ENCODE peak calls at places on chromosomes 4 and X, in eight cellular contexts. One of them, this sample, is unnamed.

GRCh38 chrX:10507181-10507580 is 113.2 kb downstream of the MID1 start:
- DNase-seq in astrocyte of the spinal cord: peak
- DNase-seq in A549: no peak
- DNase-seq in cardiac muscle cell: no peak
- DNase-seq in GM23338: no peak
- DNase-seq in endothelial cell: no peak
- DNase-seq in HFFc6: no peak
- DNase-seq in cardiac fibroblast: peak
- DNase-seq in this sample: no peak

GRCh38 chrX:43002526-43003203 is 224.7 kb upstream of the PPP1R2C start:
- DNase-seq in A549: no peak
- DNase-seq in GM23338: no peak
- DNase-seq in cardiac muscle cell: no peak
- DNase-seq in HFFc6: no peak
- DNase-seq in astrocyte of the spinal cord: no peak
- DNase-seq in endothelial cell: no peak
- DNase-seq in cardiac fibroblast: no peak
- DNase-seq in this sample: no peak

GRCh38 chr4:99395595-99396364 is 39.4 kb downstream of the ADH7 start:
- DNase-seq in HFFc6: peak
- DNase-seq in cardiac fibroblast: no peak
- DNase-seq in endothelial cell: no peak
- DNase-seq in GM23338: no peak
- DNase-seq in cardiac muscle cell: no peak
- DNase-seq in astrocyte of the spinal cord: peak
- DNase-seq in A549: no peak
- DNase-seq in this sample: no peak

GRCh38 chr4:89305712-89306437 is 1.7 kb downstream of the GPRIN3 start:
- DNase-seq in cardiac fibroblast: peak
- DNase-seq in GM23338: no peak
- DNase-seq in endothelial cell: no peak
- DNase-seq in A549: no peak
- DNase-seq in cardiac muscle cell: no peak
- DNase-seq in astrocyte of the spinal cord: peak
- DNase-seq in HFFc6: no peak
- DNase-seq in this sample: no peak

GRCh38 chr4:101944649-101945048 is 154.1 kb downstream of the BANK1 start:
- DNase-seq in endothelial cell: no peak
- DNase-seq in cardiac fibroblast: no peak
- DNase-seq in GM23338: peak
- DNase-seq in HFFc6: no peak
- DNase-seq in A549: no peak
- DNase-seq in cardiac muscle cell: no peak
- DNase-seq in astrocyte of the spinal cord: peak
- DNase-seq in this sample: no peak

GRCh38 chrX:39470588-39471155 is 627.1 kb downstream of the BCOR start:
- DNase-seq in HFFc6: no peak
- DNase-seq in GM23338: no peak
- DNase-seq in endothelial cell: no peak
- DNase-seq in cardiac fibroblast: peak
- DNase-seq in A549: no peak
- DNase-seq in cardiac muscle cell: no peak
- DNase-seq in astrocyte of the spinal cord: peak
- DNase-seq in this sample: no peak

GRCh38 chr4:785332-786073 is 40.4 kb downstream of the CPLX1 start:
- DNase-seq in endothelial cell: no peak
- DNase-seq in A549: no peak
- DNase-seq in astrocyte of the spinal cord: no peak
- DNase-seq in cardiac muscle cell: no peak
- DNase-seq in HFFc6: no peak
- DNase-seq in cardiac fibroblast: no peak
- DNase-seq in GM23338: peak
- DNase-seq in this sample: no peak

GRCh38 chr4:40594261-40595178 is 35.1 kb downstream of the RBM47 start:
- DNase-seq in cardiac fibroblast: peak
- DNase-seq in cardiac muscle cell: no peak
- DNase-seq in astrocyte of the spinal cord: peak
- DNase-seq in HFFc6: peak
- DNase-seq in GM23338: no peak
- DNase-seq in A549: no peak
- DNase-seq in endothelial cell: no peak
- DNase-seq in this sample: no peak

GRCh38 chr4:74258949-74259348 is 49.3 kb upstream of the EPGN start:
- DNase-seq in cardiac muscle cell: no peak
- DNase-seq in HFFc6: no peak
- DNase-seq in A549: no peak
- DNase-seq in endothelial cell: no peak
- DNase-seq in cardiac fibroblast: peak
- DNase-seq in GM23338: no peak
- DNase-seq in astrocyte of the spinal cord: peak
- DNase-seq in this sample: no peak

GRCh38 chr4:101724093-101724492 is 66.4 kb upstream of the BANK1 start:
- DNase-seq in cardiac muscle cell: no peak
- DNase-seq in A549: no peak
- DNase-seq in GM23338: no peak
- DNase-seq in HFFc6: no peak
- DNase-seq in cardiac fibroblast: no peak
- DNase-seq in astrocyte of the spinal cord: no peak
- DNase-seq in endothelial cell: no peak
- DNase-seq in this sample: no peak

GRCh38 chr4:76830612-76831474 is 67.1 kb downstream of the SOWAHB start:
- DNase-seq in HFFc6: peak
- DNase-seq in cardiac muscle cell: peak
- DNase-seq in cardiac fibroblast: peak
- DNase-seq in endothelial cell: peak
- DNase-seq in astrocyte of the spinal cord: peak
- DNase-seq in A549: peak
- DNase-seq in GM23338: peak
- DNase-seq in this sample: no peak

GRCh38 chrX:119624417-119624816 is 18.2 kb upstream of the NKRF start:
- DNase-seq in astrocyte of the spinal cord: no peak
- DNase-seq in endothelial cell: no peak
- DNase-seq in cardiac muscle cell: no peak
- DNase-seq in A549: no peak
- DNase-seq in GM23338: no peak
- DNase-seq in HFFc6: no peak
- DNase-seq in cardiac fibroblast: no peak
- DNase-seq in this sample: no peak

GRCh38 chr4:176383273-176384077 is 63.7 kb downstream of the SPCS3 start:
- DNase-seq in A549: no peak
- DNase-seq in HFFc6: peak
- DNase-seq in GM23338: no peak
- DNase-seq in cardiac muscle cell: no peak
- DNase-seq in cardiac fibroblast: peak
- DNase-seq in endothelial cell: no peak
- DNase-seq in astrocyte of the spinal cord: peak
- DNase-seq in this sample: no peak

GRCh38 chr4:68361146-68361589 is 11.3 kb upstream of the YTHDC1 start:
- DNase-seq in GM23338: no peak
- DNase-seq in HFFc6: peak
- DNase-seq in cardiac muscle cell: no peak
- DNase-seq in A549: no peak
- DNase-seq in endothelial cell: no peak
- DNase-seq in cardiac fibroblast: peak
- DNase-seq in astrocyte of the spinal cord: no peak
- DNase-seq in this sample: no peak

GRCh38 chrX:40685352-40685918 is 38.1 kb upstream of the CXorf38 start:
- DNase-seq in cardiac fibroblast: no peak
- DNase-seq in cardiac muscle cell: no peak
- DNase-seq in GM23338: no peak
- DNase-seq in endothelial cell: no peak
- DNase-seq in HFFc6: no peak
- DNase-seq in astrocyte of the spinal cord: no peak
- DNase-seq in A549: no peak
- DNase-seq in this sample: no peak

GRCh38 chr4:15668566-15669435 is 12.8 kb upstream of the FAM200B start:
- DNase-seq in endothelial cell: no peak
- DNase-seq in HFFc6: no peak
- DNase-seq in cardiac fibroblast: no peak
- DNase-seq in cardiac muscle cell: no peak
- DNase-seq in astrocyte of the spinal cord: no peak
- DNase-seq in GM23338: no peak
- DNase-seq in A549: no peak
- DNase-seq in this sample: no peak

GRCh38 chr4:67871867-67872266 is 11.9 kb downstream of the TMPRSS11D start:
- DNase-seq in A549: peak
- DNase-seq in cardiac muscle cell: peak
- DNase-seq in cardiac fibroblast: peak
- DNase-seq in astrocyte of the spinal cord: peak
- DNase-seq in GM23338: peak
- DNase-seq in HFFc6: peak
- DNase-seq in endothelial cell: no peak
- DNase-seq in this sample: no peak

GRCh38 chr4:69831646-69832325 is 28.2 kb downstream of the SULT1E1 start:
- DNase-seq in HFFc6: no peak
- DNase-seq in GM23338: no peak
- DNase-seq in A549: no peak
- DNase-seq in endothelial cell: no peak
- DNase-seq in astrocyte of the spinal cord: no peak
- DNase-seq in cardiac muscle cell: no peak
- DNase-seq in cardiac fibroblast: no peak
- DNase-seq in this sample: no peak

DNA sequence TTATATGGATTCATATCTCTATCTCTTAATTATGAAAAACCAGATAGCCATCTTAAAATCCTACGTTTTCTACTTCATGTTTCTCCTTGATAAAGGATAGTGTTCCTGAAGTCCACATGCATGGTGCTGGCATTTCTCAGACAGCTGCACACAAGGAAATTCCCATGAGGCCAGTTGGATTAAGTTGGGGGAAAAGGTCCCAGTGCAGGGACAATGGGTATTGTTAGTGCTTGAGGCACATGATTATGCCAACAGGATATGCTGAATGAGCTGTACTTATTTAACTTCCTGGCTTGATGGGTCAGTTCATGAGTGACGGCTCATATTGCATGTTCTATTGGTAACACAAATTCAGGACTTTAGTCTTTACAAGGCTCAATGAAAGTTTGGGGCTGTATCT is 913.9 kb upstream of the NDST4 start:
- DNase-seq in cardiac muscle cell: no peak
- DNase-seq in A549: no peak
- DNase-seq in GM23338: no peak
- DNase-seq in cardiac fibroblast: no peak
- DNase-seq in astrocyte of the spinal cord: no peak
- DNase-seq in HFFc6: no peak
- DNase-seq in endothelial cell: peak
- DNase-seq in this sample: no peak
- TF ChIP-seq CTCF in cardiac muscle cell: no peak
- TF ChIP-seq CTCF in A549: no peak
- TF ChIP-seq CTCF in GM23338: no peak
- TF ChIP-seq CTCF in cardiac fibroblast: no peak
- TF ChIP-seq CTCF in astrocyte of the spinal cord: no peak
- TF ChIP-seq CTCF in HFFc6: no peak
- TF ChIP-seq CTCF in endothelial cell: no peak
- TF ChIP-seq CTCF in this sample: no peak

DNA sequence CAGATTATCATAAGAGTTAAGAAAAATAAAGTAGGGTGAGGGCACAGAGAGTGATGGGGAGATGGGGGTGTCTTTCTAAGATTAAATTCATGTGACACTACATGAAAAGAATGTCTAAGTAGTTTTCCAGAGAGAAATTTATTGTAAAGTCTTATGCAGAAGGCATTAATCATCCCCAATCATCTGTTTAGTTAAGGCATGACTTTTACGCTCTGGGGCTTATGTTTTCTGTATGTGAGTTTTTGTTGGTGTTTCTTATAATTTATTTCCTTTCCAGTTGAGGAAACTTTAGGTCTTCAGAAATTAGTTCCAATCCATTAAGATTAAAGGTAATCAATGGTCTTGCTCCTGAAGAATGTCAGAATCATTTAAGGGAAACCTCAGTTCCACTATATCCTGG is 383.0 kb upstream of the GALNT7 start:
- DNase-seq in cardiac fibroblast: no peak
- DNase-seq in cardiac muscle cell: no peak
- DNase-seq in HFFc6: no peak
- DNase-seq in endothelial cell: no peak
- DNase-seq in astrocyte of the spinal cord: no peak
- DNase-seq in GM23338: no peak
- DNase-seq in A549: no peak
- DNase-seq in this sample: no peak
- TF ChIP-seq CTCF in cardiac fibroblast: no peak
- TF ChIP-seq CTCF in cardiac muscle cell: no peak
- TF ChIP-seq CTCF in HFFc6: no peak
- TF ChIP-seq CTCF in endothelial cell: no peak
- TF ChIP-seq CTCF in astrocyte of the spinal cord: no peak
- TF ChIP-seq CTCF in GM23338: no peak
- TF ChIP-seq CTCF in A549: no peak
- TF ChIP-seq CTCF in this sample: no peak

GRCh38 chrX:51802917-51803688 is 59.9 kb downstream of the GSPT2 start:
- DNase-seq in GM23338: peak
- DNase-seq in HFFc6: peak
- DNase-seq in A549: peak
- DNase-seq in cardiac fibroblast: peak
- DNase-seq in astrocyte of the spinal cord: peak
- DNase-seq in endothelial cell: peak
- DNase-seq in cardiac muscle cell: peak
- DNase-seq in this sample: peak

GRCh38 chrX:51803833-51804232 is 60.6 kb downstream of the GSPT2 start:
- DNase-seq in GM23338: no peak
- DNase-seq in A549: no peak
- DNase-seq in cardiac muscle cell: no peak
- DNase-seq in HFFc6: no peak
- DNase-seq in astrocyte of the spinal cord: no peak
- DNase-seq in endothelial cell: no peak
- DNase-seq in cardiac fibroblast: peak
- DNase-seq in this sample: no peak

GRCh38 chrX:51804741-51805140 is 61.5 kb downstream of the GSPT2 start:
- DNase-seq in cardiac muscle cell: no peak
- DNase-seq in A549: no peak
- DNase-seq in cardiac fibroblast: no peak
- DNase-seq in astrocyte of the spinal cord: no peak
- DNase-seq in GM23338: peak
- DNase-seq in endothelial cell: no peak
- DNase-seq in HFFc6: no peak
- DNase-seq in this sample: no peak
- TF ChIP-seq CTCF in cardiac muscle cell: no peak
- TF ChIP-seq CTCF in A549: no peak
- TF ChIP-seq CTCF in cardiac fibroblast: peak
- TF ChIP-seq CTCF in astrocyte of the spinal cord: no peak
- TF ChIP-seq CTCF in GM23338: peak
- TF ChIP-seq CTCF in endothelial cell: peak
- TF ChIP-seq CTCF in HFFc6: peak
- TF ChIP-seq CTCF in this sample: no peak

DNA sequence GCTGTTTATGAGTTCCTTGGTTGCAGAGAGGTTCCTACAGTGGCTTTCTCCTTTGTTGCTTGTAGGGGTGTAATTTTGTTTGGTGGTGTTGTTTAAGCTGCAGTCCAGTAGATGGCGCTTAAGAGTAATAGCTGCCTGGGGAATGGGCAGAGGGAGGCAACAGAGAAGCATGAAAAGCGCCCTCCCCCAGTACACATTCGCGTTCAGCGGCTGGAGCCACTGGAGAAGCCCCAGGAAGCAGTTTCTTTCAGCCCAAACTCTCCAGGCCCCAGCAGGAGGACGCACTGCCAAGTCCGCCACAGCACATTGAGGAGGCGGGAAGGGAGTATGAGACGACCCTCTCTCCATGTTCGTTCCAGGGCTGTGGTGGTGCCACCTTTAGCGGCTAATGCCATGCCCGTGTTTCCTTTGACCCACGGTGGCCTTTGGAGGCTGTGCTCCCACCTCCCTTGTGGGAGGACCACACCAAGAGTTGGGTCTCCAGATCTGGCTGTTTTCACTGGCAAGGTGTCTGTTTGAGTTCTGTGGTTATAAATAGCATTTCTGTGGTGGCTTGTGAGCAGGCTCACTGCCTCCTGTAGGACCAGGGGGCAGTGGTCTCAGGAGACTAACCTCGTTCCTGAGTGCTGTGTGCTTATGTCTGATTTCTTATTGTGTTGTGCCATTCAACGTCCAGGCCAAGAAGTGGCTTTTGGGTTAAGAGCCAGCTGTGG is 252.3 kb downstream of the ARHGAP10 start:
- DNase-seq in HFFc6: peak
- DNase-seq in GM23338: peak
- DNase-seq in astrocyte of the spinal cord: peak
- DNase-seq in cardiac fibroblast: peak
- DNase-seq in endothelial cell: peak
- DNase-seq in A549: peak
- DNase-seq in cardiac muscle cell: peak
- DNase-seq in this sample: no peak
- TF ChIP-seq CTCF in HFFc6: peak
- TF ChIP-seq CTCF in GM23338: peak
- TF ChIP-seq CTCF in astrocyte of the spinal cord: peak
- TF ChIP-seq CTCF in cardiac fibroblast: peak
- TF ChIP-seq CTCF in endothelial cell: peak
- TF ChIP-seq CTCF in A549: peak
- TF ChIP-seq CTCF in cardiac muscle cell: peak
- TF ChIP-seq CTCF in this sample: peak

This sample was measured in natural killer cell.